ENCODE peak calls at places on chromosome 16, in six cellular contexts. O is stimulated activated effector memory CD8-positive, alpha-beta T cell treated with anti-CD3 and anti-CD28 coated beads, Interleukin-12 subunit alpha, Interleukin-12 subunit beta, amount 100 ng/mL, for 72 hours; Q is cardiac muscle cell; H is posterior cingulate gyrus; K is activated CD8-positive, alpha-beta memory T cell treated with anti-CD3 and anti-CD28 coated beads for 24 hours; Z is NCI-H748 treated with DMSO at 0.1 percent for 48 hours. U is an unnamed sample.

GRCh38 chr16:55283776-55284717 is 40.0 kb upstream of the IRX6 start:
- DNase-seq in O (no peak), Q (no peak), H (no peak), K (no peak), Z (peak), U (no peak)

GRCh38 chr16:791131-791530 is 2.7 kb downstream of the CHTF18 start:
- DNase-seq in O (no peak), Q (no peak), H (no peak), K (no peak), Z (no peak), U (no peak)

GRCh38 chr16:57563487-57563750 is 21.0 kb downstream of the ADGRG5 start:
- DNase-seq in O (no peak), Q (no peak), H (no peak), K (peak), Z (no peak), U (no peak)

GRCh38 chr16:80151706-80152073 is 389.1 kb upstream of the DYNLRB2 start:
- DNase-seq in O (no peak), Q (no peak), H (no peak), K (no peak), Z (no peak), U (no peak)

GRCh38 chr16:65235339-65236177 is 113.7 kb upstream of the CDH11 start:
- DNase-seq in O (no peak), Q (no peak), H (no peak), K (no peak), Z (no peak), U (no peak)

GRCh38 chr16:1169285-1170075 is 16.6 kb downstream of the CACNA1H start:
- DNase-seq in O (no peak), Q (peak), H (no peak), K (no peak), Z (no peak), U (no peak)

GRCh38 chr16:88456356-88457292 is 3.5 kb downstream of the ZFPM1 start:
- DNase-seq in O (peak), Q (no peak), H (no peak), K (peak), Z (no peak), U (no peak)

GRCh38 chr16:30924086-30924714 is 828 bp downstream of the FBXL19 start:
- DNase-seq in O (no peak), Q (peak), H (no peak), K (no peak), Z (no peak), U (no peak)

GRCh38 chr16:87846705-87847466 is 22.4 kb downstream of the SLC7A5 start:
- DNase-seq in O (no peak), Q (no peak), H (no peak), K (no peak), Z (no peak), U (no peak)

GRCh38 chr16:19472487-19472886 is 49.4 kb downstream of the GDE1 start:
- DNase-seq in O (no peak), Q (no peak), H (no peak), K (no peak), Z (no peak), U (no peak)

GRCh38 chr16:57619133-57619605 is 9.3 kb upstream of the ADGRG1 start:
- DNase-seq in O (no peak), Q (no peak), H (no peak), K (no peak), Z (no peak), U (no peak)

GRCh38 chr16:46690281-46691178 is 1.1 kb downstream of the ORC6 start:
- DNase-seq in O (no peak), Q (peak), H (no peak), K (no peak), Z (no peak), U (no peak)

U was measured in occipital lobe.